ENCODE peak calls at places on chromosomes 5 and 9, in five cellular contexts. O is activated CD4-positive, alpha-beta T cell treated with anti-CD3 and anti-CD28 coated beads for 36 hours; H is stimulated activated naive CD8-positive, alpha-beta T cell treated with anti-CD3 and anti-CD28 coated beads, Interleukin-15, amount 100 ng/mL, for 72 hours; M is hippocampal formation; W is kidney. A is an unnamed sample.

GRCh38 chr5:179304466-179304865 is 40.8 kb downstream of the ADAMTS2 start:
- DNase-seq in O (no peak), H (no peak), M (no peak), W (no peak), A (no peak)

GRCh38 chr9:113380869-113381378 is 4.1 kb upstream of the HDHD3 start:
- DNase-seq in O (peak), H (no peak), M (no peak), W (no peak), A (no peak)

GRCh38 chr9:2496934-2497333 is 124.7 kb upstream of the VLDLR start:
- DNase-seq in O (no peak), H (no peak), M (no peak), W (no peak), A (no peak)

GRCh38 chr5:68849906-68850305 is 243.9 kb upstream of the SLC30A5 start:
- DNase-seq in O (no peak), H (no peak), M (no peak), W (no peak), A (no peak)

GRCh38 chr9:111348821-111349271 is 18.8 kb upstream of the OR2K2 start:
- DNase-seq in O (no peak), H (no peak), M (no peak), W (no peak), A (no peak)

GRCh38 chr5:31889131-31889561 is 250.2 kb downstream of the PDZD2 start:
- DNase-seq in O (no peak), H (no peak), M (no peak), W (no peak), A (no peak)

GRCh38 chr5:171149772-171150171 is 159.3 kb upstream of the TLX3 start:
- DNase-seq in O (no peak), H (no peak), M (no peak), W (no peak), A (no peak)

GRCh38 chr5:120457839-120458507 is 6.1 kb upstream of the PRR16 start:
- DNase-seq in O (peak), H (peak), M (peak), W (peak), A (peak)

GRCh38 chr9:138038244-138038671 is 160.7 kb downstream of the CACNA1B start:
- DNase-seq in O (no peak), H (no peak), M (no peak), W (peak), A (peak)

GRCh38 chr9:123999668-124000067 is 11.9 kb upstream of the LHX2 start:
- DNase-seq in O (peak), H (no peak), M (no peak), W (no peak), A (no peak)

GRCh38 chr9:135508211-135508820 is 7.8 kb downstream of the MRPS2 start:
- DNase-seq in O (no peak), H (peak), M (no peak), W (no peak), A (no peak)

GRCh38 chr5:25975881-25976280 is 1062.5 kb downstream of the CDH9 start:
- DNase-seq in O (no peak), H (no peak), M (no peak), W (no peak), A (no peak)

GRCh38 chr5:42984307-42984706 is 55.8 kb downstream of the ANXA2R start:
- DNase-seq in O (no peak), H (no peak), M (no peak), W (no peak), A (no peak)

GRCh38 chr9:89153187-89153586 is 25.4 kb downstream of the SHC3 start:
- DNase-seq in O (no peak), H (no peak), M (no peak), W (no peak), A (no peak)

GRCh38 chr5:144048254-144048856 is 122.1 kb downstream of the YIPF5 start:
- DNase-seq in O (no peak), H (no peak), M (no peak), W (no peak), A (no peak)

GRCh38 chr9:136851941-136852663 is at the start of gene MAMDC4:
- DNase-seq in O (peak), H (no peak), M (no peak), W (peak), A (no peak)

GRCh38 chr9:36987891-36988290 is 46.2 kb downstream of the PAX5 start:
- DNase-seq in O (peak), H (no peak), M (no peak), W (no peak), A (no peak)

GRCh38 chr5:33153891-33154290 is 286.9 kb upstream of the TARS1 start:
- DNase-seq in O (no peak), H (no peak), M (no peak), W (no peak), A (no peak)

GRCh38 chr9:88587885-88588628 is 53.1 kb downstream of the NXNL2 start:
- DNase-seq in O (no peak), H (no peak), M (no peak), W (no peak), A (no peak)

GRCh38 chr9:35660966-35661413 is 2.9 kb downstream of the CCDC107 start:
- DNase-seq in O (no peak), H (no peak), M (no peak), W (no peak), A (no peak)